ENCODE peak calls at places on chromosomes 11 and 22, in five cellular contexts. One of them, this sample, is unnamed.

GRCh38 chr22:37442537-37442936 is 15.3 kb upstream of the ELFN2 start:
- DNase-seq in CD8-positive, alpha-beta T cell: no peak
- DNase-seq in A549: no peak
- DNase-seq in right atrium auricular region: no peak
- DNase-seq in epithelial cell of esophagus: peak
- DNase-seq in this sample: no peak

GRCh38 chr11:71238941-71239340 is 13.4 kb downstream of the SHANK2 start:
- DNase-seq in CD8-positive, alpha-beta T cell: no peak
- DNase-seq in A549: no peak
- DNase-seq in right atrium auricular region: no peak
- DNase-seq in epithelial cell of esophagus: no peak
- DNase-seq in this sample: no peak

GRCh38 chr11:74333193-74333592 is 21.8 kb upstream of the P4HA3 start:
- DNase-seq in CD8-positive, alpha-beta T cell: no peak
- DNase-seq in A549: no peak
- DNase-seq in right atrium auricular region: no peak
- DNase-seq in epithelial cell of esophagus: no peak
- DNase-seq in this sample: no peak

GRCh38 chr22:25903294-25903693 is 161.3 kb downstream of the MYO18B start:
- DNase-seq in CD8-positive, alpha-beta T cell: no peak
- DNase-seq in A549: no peak
- DNase-seq in right atrium auricular region: no peak
- DNase-seq in epithelial cell of esophagus: no peak
- DNase-seq in this sample: no peak

GRCh38 chr11:22809893-22810292 is 19.7 kb downstream of the SVIP start:
- DNase-seq in CD8-positive, alpha-beta T cell: no peak
- DNase-seq in A549: no peak
- DNase-seq in right atrium auricular region: no peak
- DNase-seq in epithelial cell of esophagus: no peak
- DNase-seq in this sample: no peak

GRCh38 chr11:76612226-76612625 is 58.3 kb downstream of the LRRC32 start:
- DNase-seq in CD8-positive, alpha-beta T cell: no peak
- DNase-seq in A549: no peak
- DNase-seq in right atrium auricular region: no peak
- DNase-seq in epithelial cell of esophagus: no peak
- DNase-seq in this sample: no peak

GRCh38 chr22:37953062-37953436 is 352 bp downstream of the C22orf23 start:
- DNase-seq in CD8-positive, alpha-beta T cell: no peak
- DNase-seq in A549: peak
- DNase-seq in right atrium auricular region: peak
- DNase-seq in epithelial cell of esophagus: peak
- DNase-seq in this sample: no peak

GRCh38 chr11:44749160-44749559 is 22.4 kb downstream of the TSPAN18 start:
- DNase-seq in CD8-positive, alpha-beta T cell: no peak
- DNase-seq in A549: no peak
- DNase-seq in right atrium auricular region: peak
- DNase-seq in epithelial cell of esophagus: no peak
- DNase-seq in this sample: no peak

GRCh38 chr11:119842731-119843130 is 113.7 kb upstream of the NECTIN1 start:
- DNase-seq in CD8-positive, alpha-beta T cell: no peak
- DNase-seq in A549: no peak
- DNase-seq in right atrium auricular region: no peak
- DNase-seq in epithelial cell of esophagus: no peak
- DNase-seq in this sample: no peak

GRCh38 chr11:106644824-106645223 is 373.5 kb downstream of the GUCY1A2 start:
- DNase-seq in CD8-positive, alpha-beta T cell: no peak
- DNase-seq in A549: no peak
- DNase-seq in right atrium auricular region: no peak
- DNase-seq in epithelial cell of esophagus: peak
- DNase-seq in this sample: no peak

GRCh38 chr11:119942583-119943338 is 195.2 kb downstream of the TRIM29 start:
- DNase-seq in CD8-positive, alpha-beta T cell: no peak
- DNase-seq in A549: no peak
- DNase-seq in right atrium auricular region: no peak
- DNase-seq in epithelial cell of esophagus: no peak
- DNase-seq in this sample: no peak

GRCh38 chr11:6817668-6818067 is 18.2 kb upstream of the OR6A2 start:
- DNase-seq in CD8-positive, alpha-beta T cell: no peak
- DNase-seq in A549: no peak
- DNase-seq in right atrium auricular region: no peak
- DNase-seq in epithelial cell of esophagus: no peak
- DNase-seq in this sample: no peak

GRCh38 chr11:82987997-82988396 is 83.7 kb downstream of the RAB30 start:
- DNase-seq in CD8-positive, alpha-beta T cell: no peak
- DNase-seq in A549: no peak
- DNase-seq in right atrium auricular region: no peak
- DNase-seq in epithelial cell of esophagus: no peak
- DNase-seq in this sample: no peak

GRCh38 chr11:76314741-76315090 is 66.2 kb downstream of the THAP12 start:
- DNase-seq in CD8-positive, alpha-beta T cell: no peak
- DNase-seq in A549: no peak
- DNase-seq in right atrium auricular region: no peak
- DNase-seq in epithelial cell of esophagus: peak
- DNase-seq in this sample: no peak

GRCh38 chr11:2211113-2211971 is 39.7 kb upstream of the TH start:
- DNase-seq in CD8-positive, alpha-beta T cell: no peak
- DNase-seq in A549: no peak
- DNase-seq in right atrium auricular region: peak
- DNase-seq in epithelial cell of esophagus: no peak
- DNase-seq in this sample: no peak

GRCh38 chr11:1060885-1061616 is 13.6 kb upstream of the MUC2 start:
- DNase-seq in CD8-positive, alpha-beta T cell: no peak
- DNase-seq in A549: peak
- DNase-seq in right atrium auricular region: no peak
- DNase-seq in epithelial cell of esophagus: peak
- DNase-seq in this sample: no peak

GRCh38 chr22:37204045-37204655 is 8.1 kb downstream of the SSTR3 start:
- DNase-seq in CD8-positive, alpha-beta T cell: no peak
- DNase-seq in A549: no peak
- DNase-seq in right atrium auricular region: no peak
- DNase-seq in epithelial cell of esophagus: no peak
- DNase-seq in this sample: no peak

GRCh38 chr22:28883917-28884753 is 763 bp downstream of the ZNRF3 start:
- DNase-seq in CD8-positive, alpha-beta T cell: no peak
- DNase-seq in A549: peak
- DNase-seq in right atrium auricular region: no peak
- DNase-seq in epithelial cell of esophagus: peak
- DNase-seq in this sample: peak

DNA sequence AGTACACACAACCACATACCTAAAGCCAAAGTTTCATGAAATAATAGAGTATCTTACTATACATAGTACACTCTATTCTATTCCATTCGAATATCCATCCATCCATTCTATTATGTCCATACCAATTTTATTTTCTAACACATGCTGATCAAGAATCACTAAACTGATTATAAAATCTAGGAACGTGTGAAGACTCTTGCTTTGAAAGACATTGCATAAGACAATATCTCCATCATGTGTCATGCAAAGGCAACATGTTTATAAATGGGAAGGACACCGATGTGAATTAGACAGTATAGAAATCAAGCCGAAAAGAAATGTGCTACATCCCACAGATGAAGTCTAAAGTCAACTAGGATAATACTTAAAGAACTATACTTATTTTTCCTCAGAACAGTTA is 1561.5 kb upstream of the TENM4 start:
- DNase-seq in CD8-positive, alpha-beta T cell: no peak
- DNase-seq in A549: no peak
- DNase-seq in right atrium auricular region: no peak
- DNase-seq in epithelial cell of esophagus: peak
- DNase-seq in this sample: no peak
- TF ChIP-seq CTCF in CD8-positive, alpha-beta T cell: no peak
- TF ChIP-seq CTCF in A549: no peak
- TF ChIP-seq CTCF in right atrium auricular region: no peak
- TF ChIP-seq CTCF in epithelial cell of esophagus: no peak
- TF ChIP-seq CTCF in this sample: no peak

DNA sequence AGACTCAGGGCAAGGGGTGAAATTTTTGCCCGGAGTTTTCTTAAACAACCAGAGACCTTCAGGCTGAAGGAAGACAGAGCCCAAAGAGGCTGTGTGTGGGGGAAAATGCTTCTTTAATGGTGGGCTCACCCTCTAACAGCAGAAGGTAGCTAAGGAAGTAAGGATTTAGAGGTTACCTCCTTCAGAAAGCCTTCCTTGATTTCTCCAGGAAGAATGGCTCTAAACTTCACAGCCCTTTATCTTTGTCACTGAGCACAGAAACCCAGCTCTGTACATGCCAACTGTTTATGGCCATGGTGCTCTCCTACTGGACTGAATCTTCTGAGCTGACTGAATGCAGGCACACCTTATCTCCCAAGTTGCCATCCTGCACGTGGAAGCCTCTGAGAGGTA is 196.0 kb downstream of the TENM4 start:
- DNase-seq in CD8-positive, alpha-beta T cell: no peak
- DNase-seq in A549: no peak
- DNase-seq in right atrium auricular region: no peak
- DNase-seq in epithelial cell of esophagus: peak
- DNase-seq in this sample: no peak
- TF ChIP-seq CTCF in CD8-positive, alpha-beta T cell: no peak
- TF ChIP-seq CTCF in A549: no peak
- TF ChIP-seq CTCF in right atrium auricular region: no peak
- TF ChIP-seq CTCF in epithelial cell of esophagus: no peak
- TF ChIP-seq CTCF in this sample: no peak

DNA sequence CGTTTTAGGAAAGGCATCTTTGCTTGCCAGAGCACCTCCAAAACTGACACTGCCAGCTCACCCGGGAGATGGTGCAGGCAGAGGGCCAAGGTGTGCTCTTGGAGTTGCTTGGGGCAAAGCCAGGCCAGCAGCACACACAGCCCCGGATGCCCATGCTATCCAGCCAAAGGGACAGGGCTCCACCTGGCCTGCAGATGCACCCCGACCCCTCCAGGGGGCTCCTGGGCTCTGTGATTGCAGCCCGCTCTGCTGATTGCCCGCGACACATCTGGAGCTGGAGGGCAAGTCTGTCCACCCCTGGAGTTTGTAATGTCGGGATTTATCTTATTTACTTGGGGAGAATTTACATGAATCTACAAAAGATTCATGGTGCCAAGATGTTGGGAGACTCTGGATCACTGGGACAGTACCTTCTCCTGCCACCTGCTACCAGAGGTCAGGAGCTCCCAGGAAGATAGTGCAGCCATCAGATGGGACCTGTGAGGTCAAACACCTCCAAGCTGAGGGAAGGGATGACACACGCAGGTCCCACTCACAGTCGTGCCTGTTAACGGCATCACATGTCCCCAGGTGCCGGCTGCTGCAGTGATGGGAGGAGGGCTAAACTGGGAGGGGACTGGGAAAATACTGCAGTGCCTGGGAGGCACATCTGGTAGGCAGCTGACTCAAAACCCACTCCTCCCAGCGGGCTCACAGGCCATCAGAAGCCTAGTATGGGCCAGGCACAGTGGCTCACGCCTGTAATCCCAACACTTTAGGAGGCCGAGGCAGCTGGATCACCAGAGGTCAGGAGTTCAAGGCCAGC is 17.2 kb downstream of the CBX7 start:
- DNase-seq in CD8-positive, alpha-beta T cell: no peak
- DNase-seq in A549: peak
- DNase-seq in right atrium auricular region: no peak
- DNase-seq in epithelial cell of esophagus: peak
- DNase-seq in this sample: peak
- TF ChIP-seq CTCF in CD8-positive, alpha-beta T cell: peak
- TF ChIP-seq CTCF in A549: peak
- TF ChIP-seq CTCF in right atrium auricular region: peak
- TF ChIP-seq CTCF in epithelial cell of esophagus: peak
- TF ChIP-seq CTCF in this sample: peak

DNA sequence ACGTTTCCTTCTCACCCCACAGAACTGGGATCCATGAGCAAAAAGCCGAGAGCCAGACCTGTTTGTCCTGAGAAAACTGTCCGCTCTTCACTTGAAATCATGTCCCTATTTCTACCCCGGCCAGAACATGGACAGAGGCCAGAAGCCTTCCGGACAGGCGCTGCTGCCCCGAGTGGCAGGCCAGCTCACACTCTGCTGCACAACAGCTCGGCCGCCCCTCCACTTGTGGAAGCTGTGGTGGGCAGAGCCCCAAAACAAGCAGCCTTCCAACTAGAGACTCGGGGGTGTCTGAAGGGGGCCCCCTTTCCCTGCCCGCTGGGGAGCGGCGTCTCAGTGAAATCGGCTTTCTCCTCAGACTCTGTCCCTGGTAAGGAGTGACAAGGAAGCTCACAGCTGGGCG is 24.0 kb downstream of the CD5 start:
- DNase-seq in CD8-positive, alpha-beta T cell: no peak
- DNase-seq in A549: no peak
- DNase-seq in right atrium auricular region: peak
- DNase-seq in epithelial cell of esophagus: no peak
- DNase-seq in this sample: no peak
- TF ChIP-seq CTCF in CD8-positive, alpha-beta T cell: no peak
- TF ChIP-seq CTCF in A549: no peak
- TF ChIP-seq CTCF in right atrium auricular region: peak
- TF ChIP-seq CTCF in epithelial cell of esophagus: no peak
- TF ChIP-seq CTCF in this sample: peak

GRCh38 chr22:27452245-27452644 is 349.3 kb downstream of the MN1 start:
- DNase-seq in CD8-positive, alpha-beta T cell: no peak
- DNase-seq in A549: no peak
- DNase-seq in right atrium auricular region: no peak
- DNase-seq in epithelial cell of esophagus: no peak
- DNase-seq in this sample: no peak

GRCh38 chr22:27453688-27454087 is 347.9 kb downstream of the MN1 start:
- DNase-seq in CD8-positive, alpha-beta T cell: no peak
- DNase-seq in A549: no peak
- DNase-seq in right atrium auricular region: no peak
- DNase-seq in epithelial cell of esophagus: no peak
- DNase-seq in this sample: no peak

GRCh38 chr22:27447316-27447715 is 354.2 kb downstream of the MN1 start:
- DNase-seq in CD8-positive, alpha-beta T cell: no peak
- DNase-seq in A549: no peak
- DNase-seq in right atrium auricular region: no peak
- DNase-seq in epithelial cell of esophagus: no peak
- DNase-seq in this sample: no peak

GRCh38 chr22:27452916-27453315 is 348.6 kb downstream of the MN1 start:
- DNase-seq in CD8-positive, alpha-beta T cell: no peak
- DNase-seq in A549: no peak
- DNase-seq in right atrium auricular region: no peak
- DNase-seq in epithelial cell of esophagus: no peak
- DNase-seq in this sample: no peak

GRCh38 chr22:27450448-27450847 is 351.1 kb downstream of the MN1 start:
- DNase-seq in CD8-positive, alpha-beta T cell: no peak
- DNase-seq in A549: no peak
- DNase-seq in right atrium auricular region: no peak
- DNase-seq in epithelial cell of esophagus: no peak
- DNase-seq in this sample: no peak
- TF ChIP-seq CTCF in CD8-positive, alpha-beta T cell: no peak
- TF ChIP-seq CTCF in A549: no peak
- TF ChIP-seq CTCF in right atrium auricular region: no peak
- TF ChIP-seq CTCF in epithelial cell of esophagus: no peak
- TF ChIP-seq CTCF in this sample: no peak

GRCh38 chr11:64269380-64270234 is 14.9 kb downstream of the BAD start:
- DNase-seq in CD8-positive, alpha-beta T cell: peak
- DNase-seq in A549: peak
- DNase-seq in right atrium auricular region: peak
- DNase-seq in epithelial cell of esophagus: peak
- DNase-seq in this sample: peak

GRCh38 chr11:64268687-64269379 is 15.6 kb downstream of the BAD start:
- DNase-seq in CD8-positive, alpha-beta T cell: no peak
- DNase-seq in A549: no peak
- DNase-seq in right atrium auricular region: peak
- DNase-seq in epithelial cell of esophagus: peak
- DNase-seq in this sample: peak

GRCh38 chr11:64275031-64275800 is 9.2 kb downstream of the BAD start:
- DNase-seq in CD8-positive, alpha-beta T cell: no peak
- DNase-seq in A549: no peak
- DNase-seq in right atrium auricular region: no peak
- DNase-seq in epithelial cell of esophagus: no peak
- DNase-seq in this sample: no peak

GRCh38 chr11:64268028-64268686 is 16.3 kb downstream of the BAD start:
- DNase-seq in CD8-positive, alpha-beta T cell: no peak
- DNase-seq in A549: no peak
- DNase-seq in right atrium auricular region: no peak
- DNase-seq in epithelial cell of esophagus: no peak
- DNase-seq in this sample: no peak

GRCh38 chr11:64271339-64272132 is 12.9 kb downstream of the BAD start:
- DNase-seq in CD8-positive, alpha-beta T cell: peak
- DNase-seq in A549: peak
- DNase-seq in right atrium auricular region: peak
- DNase-seq in epithelial cell of esophagus: peak
- DNase-seq in this sample: peak
- TF ChIP-seq CTCF in CD8-positive, alpha-beta T cell: no peak
- TF ChIP-seq CTCF in A549: peak
- TF ChIP-seq CTCF in right atrium auricular region: peak
- TF ChIP-seq CTCF in epithelial cell of esophagus: peak
- TF ChIP-seq CTCF in this sample: peak

This sample was measured in GM10248.